ENCODE peak calls at places on chromosomes 4 and X, in nine cellular contexts. E is stomach, N is epithelial cell of esophagus, F is left ventricle myocardium inferior, V is fibroblast of pulmonary artery, S is fibroblast of lung, A is upper lobe of right lung, B is body of pancreas, I is heart right ventricle. L is an unnamed sample.

GRCh38 chrX:16695079-16695676 is 17.3 kb downstream of the CTPS2 start:
- DNase-seq in E (peak), N (peak), F (peak), V (peak), S (peak), A (peak), B (peak), I (peak), L (peak)

GRCh38 chrX:44874481-44875184 is 1.6 kb downstream of the KDM6A start:
- DNase-seq in E (peak), N (peak), F (no peak), V (peak), S (peak), A (no peak), B (peak), I (no peak), L (peak)

GRCh38 chr4:158652920-158653319 is 18.8 kb downstream of the C4orf46 start:
- DNase-seq in E (no peak), N (no peak), F (no peak), V (no peak), S (peak), A (no peak), B (no peak), I (no peak), L (no peak)

GRCh38 chr4:80266267-80266901 is at the start of gene FGF5:
- DNase-seq in E (no peak), N (peak), F (peak), V (peak), S (peak), A (peak), B (peak), I (peak), L (peak)

GRCh38 chrX:148929686-148930085 is 429.3 kb downstream of the AFF2 start:
- DNase-seq in E (no peak), N (peak), F (no peak), V (peak), S (no peak), A (no peak), B (no peak), I (no peak), L (peak)

GRCh38 chrX:41152221-41152620 is 67.0 kb downstream of the USP9X start:
- DNase-seq in E (no peak), N (no peak), F (no peak), V (no peak), S (no peak), A (no peak), B (no peak), I (no peak), L (no peak)

GRCh38 chr4:766152-766515 is 59.8 kb downstream of the CPLX1 start:
- DNase-seq in E (no peak), N (peak), F (no peak), V (no peak), S (peak), A (no peak), B (no peak), I (no peak), L (peak)

GRCh38 chrX:16160729-16161128 is 6.6 kb upstream of the MAGEB17 start:
- DNase-seq in E (no peak), N (peak), F (no peak), V (peak), S (peak), A (no peak), B (no peak), I (no peak), L (peak)

GRCh38 chr4:1655081-1655480 is 29.0 kb downstream of the FAM53A start:
- DNase-seq in E (no peak), N (no peak), F (no peak), V (no peak), S (no peak), A (no peak), B (no peak), I (no peak), L (no peak)

GRCh38 chr4:145681518-145681917 is 1.6 kb downstream of the C4orf51 start:
- DNase-seq in E (no peak), N (no peak), F (no peak), V (no peak), S (no peak), A (no peak), B (no peak), I (no peak), L (no peak)

GRCh38 chrX:8820910-8821527 is 19.8 kb upstream of the FAM9A start:
- DNase-seq in E (no peak), N (peak), F (no peak), V (peak), S (peak), A (no peak), B (no peak), I (no peak), L (no peak)
- TF ChIP-seq CTCF in E (no peak), N (no peak), F (no peak), V (peak), S (no peak), A (no peak), B (no peak), I (no peak), L (no peak)

DNA sequence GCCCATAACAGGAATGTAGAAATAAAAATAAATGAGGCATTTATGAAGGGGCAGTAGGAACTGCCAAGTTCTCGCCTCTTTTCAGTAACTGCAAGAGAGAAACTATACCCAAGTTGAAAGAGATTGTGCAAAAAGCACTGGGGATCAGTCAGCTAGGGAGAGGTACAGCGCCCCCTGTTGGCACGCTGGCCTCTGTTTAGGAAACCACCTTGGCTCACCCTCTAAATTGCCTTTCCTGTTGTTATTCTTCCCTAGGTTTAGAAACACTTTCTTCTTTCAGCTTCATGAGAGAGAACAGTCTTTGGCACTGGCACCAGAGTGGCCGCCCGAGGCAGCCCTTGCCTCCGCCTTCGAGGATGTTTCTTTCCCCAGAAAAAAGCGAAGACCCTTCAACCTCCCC is 348.5 kb downstream of the MID1IP1 start:
- DNase-seq in E (peak), N (peak), F (peak), V (peak), S (peak), A (peak), B (peak), I (peak), L (peak)
- TF ChIP-seq CTCF in E (no peak), N (peak), F (peak), V (peak), S (peak), A (peak), B (peak), I (peak), L (peak)

GRCh38 chr4:71272976-71273375 is 65.8 kb upstream of the SLC4A4 start:
- DNase-seq in E (no peak), N (no peak), F (no peak), V (no peak), S (no peak), A (no peak), B (no peak), I (no peak), L (no peak)
- TF ChIP-seq CTCF in E (no peak), N (no peak), F (no peak), V (no peak), S (no peak), A (no peak), B (no peak), I (no peak), L (no peak)

GRCh38 chrX:49163555-49164419 is 1.2 kb downstream of the MAGIX start:
- DNase-seq in E (peak), N (peak), F (peak), V (peak), S (peak), A (peak), B (peak), I (peak), L (peak)

GRCh38 chrX:49166914-49167739 is 4.6 kb downstream of the MAGIX start:
- DNase-seq in E (peak), N (peak), F (peak), V (peak), S (peak), A (peak), B (peak), I (peak), L (peak)

GRCh38 chrX:49164589-49165360 is 2.2 kb downstream of the MAGIX start:
- DNase-seq in E (no peak), N (no peak), F (no peak), V (no peak), S (no peak), A (no peak), B (no peak), I (no peak), L (no peak)

GRCh38 chrX:49167740-49168108 is 4.0 kb upstream of the PLP2 start:
- DNase-seq in E (no peak), N (no peak), F (no peak), V (no peak), S (no peak), A (no peak), B (no peak), I (no peak), L (no peak)

GRCh38 chrX:49165901-49166881 is 3.6 kb downstream of the MAGIX start:
- DNase-seq in E (peak), N (peak), F (peak), V (peak), S (peak), A (peak), B (peak), I (peak), L (peak)
- TF ChIP-seq CTCF in E (no peak), N (peak), F (peak), V (no peak), S (no peak), A (peak), B (no peak), I (no peak), L (peak)

GRCh38 chr4:138005486-138005885 is 236.7 kb downstream of the SLC7A11 start:
- DNase-seq in E (no peak), N (no peak), F (no peak), V (no peak), S (no peak), A (no peak), B (no peak), I (no peak), L (no peak)

GRCh38 chr4:138010639-138011038 is 231.5 kb downstream of the SLC7A11 start:
- DNase-seq in E (no peak), N (no peak), F (no peak), V (no peak), S (no peak), A (no peak), B (no peak), I (no peak), L (no peak)

GRCh38 chr4:138003248-138003647 is 238.9 kb downstream of the SLC7A11 start:
- DNase-seq in E (no peak), N (no peak), F (no peak), V (no peak), S (peak), A (no peak), B (no peak), I (no peak), L (no peak)

DNA sequence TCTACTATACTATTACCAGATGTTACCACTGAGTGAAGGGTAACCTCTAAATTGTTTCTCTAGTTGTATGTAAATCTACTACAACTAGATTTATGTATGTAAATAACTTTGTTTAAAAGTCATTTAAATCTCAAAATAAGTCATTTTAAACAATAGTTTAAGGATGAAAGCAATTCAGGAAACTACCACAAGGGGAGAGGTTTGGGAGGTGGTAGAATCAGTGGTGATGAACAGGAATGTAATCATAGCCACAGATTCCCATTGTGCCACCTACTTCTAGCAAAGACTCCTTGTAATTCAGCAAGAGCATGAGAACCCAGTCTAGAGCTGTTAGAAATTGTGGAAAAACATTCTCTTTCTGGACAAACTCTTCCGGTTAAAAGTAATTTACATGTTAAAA is 234.6 kb downstream of the SLC7A11 start:
- DNase-seq in E (no peak), N (peak), F (no peak), V (peak), S (no peak), A (no peak), B (no peak), I (no peak), L (peak)
- TF ChIP-seq CTCF in E (no peak), N (peak), F (no peak), V (peak), S (peak), A (no peak), B (no peak), I (no peak), L (peak)

DNA sequence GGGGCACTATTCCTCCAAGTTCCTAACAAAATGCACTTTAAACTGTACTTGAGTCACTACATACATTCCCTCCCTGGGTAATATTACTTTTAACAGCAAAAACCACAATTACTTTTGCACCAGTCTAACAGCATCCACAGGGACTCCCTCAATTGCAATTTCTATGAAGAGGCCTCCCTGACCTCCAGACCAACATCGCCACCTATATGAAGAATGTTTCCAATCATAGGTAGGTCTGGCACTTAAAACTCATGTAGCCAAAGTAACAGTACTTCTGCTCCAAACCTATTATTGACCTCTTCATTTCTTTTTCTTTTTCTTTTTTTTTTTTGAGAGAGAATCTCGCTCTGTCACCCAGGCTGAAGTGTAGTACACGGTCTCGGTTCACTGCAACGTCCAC is 15.6 kb downstream of the NR3C2 start:
- DNase-seq in E (no peak), N (no peak), F (no peak), V (no peak), S (no peak), A (no peak), B (no peak), I (no peak), L (no peak)
- TF ChIP-seq CTCF in E (no peak), N (no peak), F (no peak), V (no peak), S (no peak), A (no peak), B (no peak), I (no peak), L (no peak)

GRCh38 chr4:102625232-102625930 is 124.2 kb downstream of the NFKB1 start:
- DNase-seq in E (peak), N (peak), F (peak), V (peak), S (peak), A (no peak), B (no peak), I (no peak), L (peak)

GRCh38 chr4:102627831-102628523 is 126.8 kb downstream of the NFKB1 start:
- DNase-seq in E (no peak), N (peak), F (no peak), V (peak), S (peak), A (no peak), B (no peak), I (no peak), L (peak)

GRCh38 chr4:102620697-102621497 is 119.7 kb downstream of the NFKB1 start:
- DNase-seq in E (peak), N (peak), F (no peak), V (peak), S (peak), A (no peak), B (peak), I (no peak), L (peak)

GRCh38 chr4:102623622-102624021 is 122.5 kb downstream of the NFKB1 start:
- DNase-seq in E (no peak), N (peak), F (no peak), V (peak), S (peak), A (no peak), B (peak), I (no peak), L (peak)
- TF ChIP-seq CTCF in E (no peak), N (peak), F (no peak), V (peak), S (peak), A (peak), B (no peak), I (no peak), L (peak)